ENCODE peak calls at places on chromosomes 12 and 14, in seven cellular contexts. A is PC-3, P is mucosa of descending colon, O is WERI-Rb-1, M is HFFc6, K is ascending aorta, L is thoracic aorta. H is an unnamed sample.

GRCh38 chr12:79063258-79063657 is 198.7 kb downstream of the SYT1 start:
- DNase-seq in L (no peak), M (no peak), P (no peak), K (no peak), A (no peak), O (no peak), H (no peak)

GRCh38 chr14:35628989-35629388 is 95.0 kb downstream of the INSM2 start:
- DNase-seq in K (no peak), A (no peak), M (no peak), L (no peak), O (no peak), P (no peak), H (no peak)

GRCh38 chr12:87121908-87122307 is 865.7 kb upstream of the MGAT4C start:
- DNase-seq in M (no peak), K (no peak), L (no peak), O (no peak), A (no peak), P (no peak), H (no peak)

GRCh38 chr12:53200107-53200457 is 7.0 kb downstream of the ITGB7 start:
- DNase-seq in P (no peak), O (no peak), K (no peak), M (no peak), A (no peak), L (no peak), H (no peak)

GRCh38 chr12:106767954-106768501 is 6.5 kb upstream of the RIC8B start:
- DNase-seq in M (no peak), P (no peak), O (no peak), L (no peak), A (no peak), K (no peak), H (no peak)

GRCh38 chr14:77105554-77105953 is 7.5 kb downstream of the CIPC start:
- DNase-seq in L (no peak), K (no peak), M (no peak), A (no peak), P (no peak), O (no peak), H (no peak)

GRCh38 chr14:104253901-104254353 is 115.5 kb downstream of the KIF26A start:
- DNase-seq in P (no peak), K (no peak), A (no peak), M (no peak), O (no peak), L (no peak), H (no peak)

GRCh38 chr12:67424784-67425183 is 155.6 kb downstream of the CAND1 start:
- DNase-seq in P (peak; percentile 52), A (peak; percentile 16), K (no peak), O (no peak), L (no peak), M (no peak), H (no peak)

GRCh38 chr12:65496617-65497016 is 218.1 kb downstream of the MSRB3 start:
- DNase-seq in K (no peak), L (no peak), O (no peak), P (no peak), A (no peak), M (no peak), H (no peak)

GRCh38 chr14:67187826-67188225 is 1.4 kb upstream of the GARIN2 start:
- DNase-seq in M (peak; percentile 62), O (peak; percentile 30), A (peak; percentile 98), L (no peak), P (no peak), K (no peak), H (no peak)

GRCh38 chr12:19003110-19003509 is 126.4 kb upstream of the PLEKHA5 start:
- DNase-seq in A (no peak), M (no peak), L (no peak), P (no peak), K (no peak), O (no peak), H (no peak)

GRCh38 chr12:14157129-14157747 is 175.8 kb upstream of the GRIN2B start:
- DNase-seq in A (no peak), P (no peak), L (no peak), O (no peak), M (no peak), K (no peak), H (no peak)

GRCh38 chr12:121189061-121189886 is 20.7 kb upstream of the P2RX4 start:
- DNase-seq in P (no peak), A (no peak), K (no peak), L (no peak), O (no peak), M (no peak), H (no peak)

GRCh38 chr12:124449623-124450375 is 117.6 kb downstream of the NCOR2 start:
- DNase-seq in P (no peak), A (no peak), M (no peak), K (no peak), O (no peak), L (no peak), H (no peak)

GRCh38 chr12:75560167-75560566 is 48.8 kb upstream of the KRR1 start:
- DNase-seq in L (no peak), K (no peak), P (no peak), O (no peak), M (peak; percentile 55), A (peak; percentile 63), H (no peak)

GRCh38 chr14:65432361-65432948 is 19.9 kb downstream of the FUT8 start:
- DNase-seq in K (no peak), M (no peak), O (no peak), A (no peak), P (no peak), L (no peak), H (no peak)

GRCh38 chr14:84485016-84485415 is 1044.9 kb upstream of the FLRT2 start:
- DNase-seq in K (no peak), M (no peak), O (no peak), P (no peak), L (no peak), A (no peak), H (no peak)

GRCh38 chr12:53709671-53710070 is 17.6 kb downstream of the CALCOCO1 start:
- DNase-seq in L (no peak), O (no peak), A (no peak), P (no peak), M (no peak), K (no peak), H (no peak)

GRCh38 chr12:132437252-132438138 is 52.5 kb upstream of the FBRSL1 start:
- DNase-seq in A (no peak), K (no peak), O (no peak), P (peak; percentile 21), L (no peak), M (no peak), H (no peak)

GRCh38 chr12:49887536-49888401 is 15.9 kb downstream of the FAIM2 start:
- DNase-seq in M (no peak), P (no peak), O (no peak), K (no peak), L (no peak), A (peak; percentile 43), H (no peak)

GRCh38 chr12:67780580-67781084 is 132.1 kb downstream of the DYRK2 start:
- DNase-seq in O (no peak), K (no peak), L (no peak), A (no peak), M (no peak), P (no peak), H (no peak)

GRCh38 chr14:74980746-74981661 is 21.7 kb upstream of the EIF2B2 start:
- DNase-seq in A (peak; percentile 43), L (no peak), O (peak; percentile 91), P (no peak), K (peak; percentile 91), M (no peak), H (no peak)

DNA sequence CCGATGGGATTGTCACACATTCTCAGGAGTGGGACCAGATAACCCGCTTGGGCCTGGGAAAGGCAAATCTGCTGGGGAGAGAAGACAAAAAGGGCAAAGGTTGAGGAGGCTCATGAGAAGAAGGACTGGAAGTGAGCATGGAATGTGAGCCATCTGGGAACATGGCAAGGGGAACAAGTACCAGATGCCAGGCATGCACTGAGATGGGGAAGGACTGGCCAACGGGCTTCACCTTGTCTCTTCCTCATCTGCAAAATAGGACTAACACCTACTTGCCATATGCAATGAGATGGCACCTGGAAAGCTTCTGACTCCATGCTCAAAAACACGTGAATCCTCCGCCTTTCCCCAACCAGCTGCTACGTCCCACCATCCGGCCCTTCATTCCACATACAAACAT is 112.4 kb downstream of the TTC7B start:
- DNase-seq in P (no peak), L (no peak), O (no peak), A (no peak), K (no peak), M (no peak), H (no peak)
- TF ChIP-seq CTCF in P (no peak), L (no peak), O (no peak), A (no peak), K (no peak), M (no peak), H (no peak)

DNA sequence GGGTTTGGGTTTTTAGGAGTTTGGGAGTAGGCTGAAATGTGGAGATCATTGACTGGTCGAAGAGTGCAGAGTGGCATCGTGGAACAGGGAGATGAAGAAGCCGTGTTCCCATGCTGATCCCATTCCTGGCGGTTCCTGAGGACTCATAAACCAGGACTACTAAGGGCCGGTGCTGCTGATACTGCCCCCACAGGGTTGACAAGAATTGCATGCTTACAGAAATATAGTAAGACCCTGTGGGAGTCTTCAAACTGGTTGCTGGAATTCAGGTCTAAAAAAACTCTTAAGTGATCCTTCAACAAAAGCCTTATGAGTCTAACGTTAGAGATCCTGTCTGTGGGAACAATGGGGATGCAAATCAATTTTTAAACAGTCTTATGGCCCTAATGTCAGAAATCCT is 64.0 kb upstream of the ARHGAP5 start:
- DNase-seq in O (peak; percentile 24), M (no peak), K (no peak), L (no peak), A (no peak), P (no peak), H (no peak)
- TF ChIP-seq CTCF in O (peak; percentile 28), M (peak; percentile 31), K (no peak), L (no peak), A (peak; percentile 36), P (no peak), H (no peak)

DNA sequence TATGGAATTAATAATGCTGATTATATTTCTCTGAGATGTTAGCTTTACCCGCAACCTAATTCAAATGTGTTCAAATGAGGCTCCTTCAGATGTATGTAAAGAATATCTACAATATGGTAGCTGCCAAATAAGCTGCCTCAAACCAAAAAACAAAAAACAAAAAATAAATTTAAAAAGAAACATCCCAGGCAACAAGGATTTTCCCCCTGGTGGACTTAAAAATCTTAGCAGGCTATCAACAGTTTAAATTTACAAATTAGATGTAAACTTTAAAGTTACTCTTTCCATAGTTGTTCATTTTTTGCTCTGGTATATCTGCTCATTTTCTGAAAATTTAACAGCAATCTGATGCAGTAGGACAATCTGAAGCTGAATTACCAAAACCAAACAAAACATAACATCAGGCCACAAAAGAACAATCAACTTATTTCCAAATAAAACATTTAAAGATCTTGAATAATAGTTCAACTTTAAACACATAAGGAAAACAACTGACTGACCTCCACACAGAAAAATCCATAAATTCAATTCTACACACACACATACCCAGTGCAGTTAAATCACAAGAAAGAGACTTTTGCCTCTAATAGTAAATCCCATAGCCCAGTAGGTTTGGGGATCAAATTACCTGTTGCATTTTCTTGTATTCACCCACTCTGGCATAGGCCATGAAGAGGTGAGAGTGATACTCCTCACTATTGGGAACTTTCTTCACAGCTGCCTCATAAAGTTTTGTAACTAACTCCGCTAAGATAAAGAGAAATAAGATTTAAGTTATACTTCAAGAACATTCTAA is 21.3 kb downstream of the NAA25 start:
- DNase-seq in P (no peak), K (no peak), A (no peak), M (no peak), O (no peak), L (no peak), H (no peak)
- TF ChIP-seq CTCF in P (no peak), K (no peak), A (peak; percentile 57), M (peak; percentile 67), O (no peak), L (no peak), H (no peak)

GRCh38 chr12:59446156-59446555 is 149.7 kb upstream of the SLC16A7 start:
- DNase-seq in M (no peak), L (no peak), O (no peak), P (no peak), K (no peak), A (no peak), H (no peak)

GRCh38 chr12:59444932-59445331 is 150.9 kb upstream of the SLC16A7 start:
- DNase-seq in O (peak; percentile 8), M (peak; percentile 37), P (no peak), A (peak; percentile 17), K (no peak), L (no peak), H (no peak)
- TF ChIP-seq CTCF in O (no peak), M (peak; percentile 66), P (no peak), A (peak; percentile 43), K (peak; percentile 16), L (no peak), H (no peak)